ENCODE peak calls at places on chromosomes 3 and 15, in seven cellular contexts. R is cardiac muscle cell, W is A673, Q is A549, L is neural progenitor cell, C is upper lobe of right lung, U is heart left ventricle. N is an unnamed sample.

GRCh38 chr3:178117641-178118040 is 418.6 kb upstream of the KCNMB2 start:
- DNase-seq in R (no peak), W (no peak), Q (no peak), L (no peak), C (no peak), U (no peak), N (no peak)

GRCh38 chr3:126358038-126358815 is 1.0 kb upstream of the KLF15 start:
- DNase-seq in R (peak), W (peak), Q (no peak), L (peak), C (peak), U (no peak), N (no peak)

GRCh38 chr15:42375252-42375651 is 16.0 kb downstream of the CAPN3 start:
- DNase-seq in R (no peak), W (no peak), Q (no peak), L (no peak), C (no peak), U (no peak), N (no peak)

GRCh38 chr3:32544894-32545293 is 25.8 kb downstream of the DYNC1LI1 start:
- DNase-seq in R (peak), W (no peak), Q (peak), L (no peak), C (no peak), U (no peak), N (no peak)

GRCh38 chr15:92416557-92416956 is 22.9 kb downstream of the ST8SIA2 start:
- DNase-seq in R (no peak), W (no peak), Q (no peak), L (no peak), C (no peak), U (no peak), N (no peak)

GRCh38 chr15:65208656-65209055 is 2.6 kb downstream of the CILP start:
- DNase-seq in R (no peak), W (no peak), Q (no peak), L (peak), C (no peak), U (no peak), N (no peak)

GRCh38 chr3:66393486-66394260 is 107.1 kb downstream of the LRIG1 start:
- DNase-seq in R (peak), W (no peak), Q (no peak), L (no peak), C (no peak), U (no peak), N (peak)

GRCh38 chr3:37625690-37626089 is 236.0 kb upstream of the CTDSPL start:
- DNase-seq in R (peak), W (no peak), Q (no peak), L (no peak), C (no peak), U (no peak), N (peak)

GRCh38 chr15:51341366-51342248 is at the start of gene GLDN:
- DNase-seq in R (peak), W (no peak), Q (peak), L (peak), C (peak), U (peak), N (peak)

GRCh38 chr15:38563723-38564519 is 693 bp downstream of the RASGRP1 start:
- DNase-seq in R (peak), W (peak), Q (peak), L (peak), C (peak), U (peak), N (peak)

GRCh38 chr3:88434001-88434400 is 284.2 kb downstream of the C3orf38 start:
- DNase-seq in R (no peak), W (no peak), Q (no peak), L (no peak), C (no peak), U (no peak), N (no peak)
- H3K4me3 ChIP-seq in R (no peak), W (no peak), Q (no peak), L (no peak), C (no peak), U (no peak), N (no peak)

GRCh38 chr15:91254766-91255165 is 154.7 kb downstream of the SV2B start:
- DNase-seq in R (no peak), W (no peak), Q (peak), L (no peak), C (no peak), U (no peak), N (no peak)

GRCh38 chr15:91255788-91256187 is 155.7 kb downstream of the SV2B start:
- DNase-seq in R (no peak), W (no peak), Q (no peak), L (no peak), C (no peak), U (no peak), N (no peak)

GRCh38 chr15:91253605-91254004 is 153.5 kb downstream of the SV2B start:
- DNase-seq in R (no peak), W (no peak), Q (no peak), L (no peak), C (no peak), U (no peak), N (no peak)

GRCh38 chr15:91252756-91253155 is 152.7 kb downstream of the SV2B start:
- DNase-seq in R (no peak), W (no peak), Q (no peak), L (no peak), C (no peak), U (no peak), N (no peak)

GRCh38 chr15:91252322-91252721 is 152.3 kb downstream of the SV2B start:
- DNase-seq in R (no peak), W (no peak), Q (no peak), L (no peak), C (no peak), U (no peak), N (no peak)
- TF ChIP-seq CTCF in R (no peak), W (no peak), Q (no peak), L (no peak), C (no peak), U (no peak), N (no peak)

GRCh38 chr15:80154336-80154735 is 1.5 kb downstream of the FAH start:
- DNase-seq in R (peak), W (no peak), Q (no peak), L (peak), C (no peak), U (no peak), N (no peak)

GRCh38 chr15:80152180-80152895 is 461 bp upstream of the FAH start:
- DNase-seq in R (peak), W (peak), Q (peak), L (peak), C (peak), U (peak), N (peak)

GRCh38 chr15:80153900-80154299 is 1.1 kb downstream of the FAH start:
- DNase-seq in R (peak), W (no peak), Q (no peak), L (no peak), C (no peak), U (no peak), N (no peak)

GRCh38 chr15:80151576-80151975 is 1.2 kb upstream of the FAH start:
- DNase-seq in R (no peak), W (no peak), Q (no peak), L (no peak), C (no peak), U (no peak), N (no peak)

GRCh38 chr15:80152896-80153876 is at the start of gene FAH:
- DNase-seq in R (peak), W (peak), Q (no peak), L (peak), C (no peak), U (no peak), N (no peak)
- H3K27ac ChIP-seq in R (peak), W (no peak), Q (peak), L (no peak), C (peak), U (peak), N (peak)

GRCh38 chr3:165614332-165614731 is 222.9 kb downstream of the BCHE start:
- DNase-seq in R (no peak), W (no peak), Q (no peak), L (no peak), C (no peak), U (no peak), N (no peak)
- H3K4me3 ChIP-seq in R (no peak), W (no peak), Q (no peak), L (no peak), C (no peak), U (no peak), N (no peak)

DNA sequence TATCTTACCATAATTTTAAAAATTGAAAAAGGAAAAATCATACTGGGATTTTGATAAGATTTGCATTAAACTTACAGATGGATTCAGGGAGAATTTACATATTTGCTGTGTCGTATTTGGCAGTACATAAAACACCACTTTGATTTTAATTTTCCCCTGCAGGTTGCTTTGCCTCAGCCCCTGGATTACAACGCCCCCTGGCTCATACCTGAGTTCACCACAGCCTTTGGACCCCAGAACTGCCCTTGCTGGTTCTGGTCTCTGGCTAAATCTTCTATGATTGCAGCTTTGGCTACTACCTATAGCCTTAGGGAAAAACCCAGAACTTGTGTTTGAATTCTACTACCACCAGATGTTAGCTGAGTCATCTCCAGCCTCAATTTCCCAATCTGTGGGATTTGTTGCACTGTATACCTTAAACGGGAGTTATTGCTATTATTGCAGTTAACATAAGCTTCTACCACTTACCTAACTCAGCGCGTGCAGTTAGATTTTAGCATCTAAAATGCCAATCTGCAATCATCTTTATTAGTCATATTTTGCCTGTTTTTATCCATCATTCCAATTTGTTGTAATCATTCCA is 315.7 kb upstream of the GADL1 start:
- DNase-seq in R (no peak), W (no peak), Q (no peak), L (peak), C (no peak), U (no peak), N (no peak)
- TF ChIP-seq CTCF in R (peak), W (peak), Q (no peak), L (peak), C (no peak), U (no peak), N (no peak)

N was measured in coronary artery.